ENCODE peak calls at places on chromosomes 6 and 20, in four cellular contexts. N, Y, R and W are unnamed samples.

GRCh38 chr6:17999430-17999829 is 12.0 kb upstream of the KIF13A start:
- DNase-seq in R (no peak), N (no peak), Y (no peak), W (no peak)

GRCh38 chr20:49608752-49609670 is 41.1 kb upstream of the PTGIS start:
- DNase-seq in R (peak), Y (peak), N (peak), W (peak)

GRCh38 chr6:41074692-41075436 is 2.1 kb downstream of the NFYA start:
- DNase-seq in R (no peak), Y (peak), N (no peak), W (no peak)

GRCh38 chr6:336159-337114 is 44.1 kb downstream of the DUSP22 start:
- DNase-seq in R (no peak), Y (no peak), N (no peak), W (no peak)

GRCh38 chr6:66032626-66033025 is 325.6 kb upstream of the EYS start:
- DNase-seq in R (no peak), N (no peak), Y (no peak), W (no peak)

GRCh38 chr6:163814494-163815364 is 400.2 kb downstream of the QKI start:
- DNase-seq in N (peak), Y (no peak), R (no peak), W (no peak)

GRCh38 chr20:5539656-5540055 is 210.5 kb upstream of the SHLD1 start:
- DNase-seq in N (no peak), R (no peak), Y (no peak), W (no peak)

GRCh38 chr6:95866732-95867131 is 149.0 kb upstream of the FUT9 start:
- DNase-seq in R (no peak), N (no peak), Y (peak), W (no peak)

GRCh38 chr20:50285376-50286173 is 94.9 kb downstream of the CEBPB start:
- DNase-seq in N (no peak), R (no peak), Y (peak), W (no peak)

GRCh38 chr6:125066964-125067363 is 86.6 kb upstream of the TPD52L1 start:
- DNase-seq in R (no peak), N (peak), Y (no peak), W (no peak)